ENCODE peak calls at places on chromosomes 5 and 9, in four cellular contexts. F, W, T and J are unnamed samples.

GRCh38 chr5:138873096-138873885 is 1.8 kb downstream of the LRRTM2 start:
- DNase-seq in F (no peak), W (no peak), T (no peak), J (no peak)

GRCh38 chr5:154757647-154758406 is 2.6 kb downstream of the LARP1 start:
- DNase-seq in F (no peak), W (peak; percentile 73), T (no peak), J (no peak)

GRCh38 chr9:131608469-131609115 is 63.3 kb downstream of the PRRT1B start:
- DNase-seq in F (peak; percentile 54), W (peak; percentile 76), T (peak; percentile 86), J (peak; percentile 68)

GRCh38 chr9:92564479-92564878 is 28.7 kb upstream of the ECM2 start:
- DNase-seq in F (no peak), W (peak; percentile 48), T (no peak), J (peak; percentile 32)

GRCh38 chr5:68216737-68217231 is 1.2 kb downstream of the PIK3R1 start:
- DNase-seq in F (no peak), W (no peak), T (no peak), J (no peak)

GRCh38 chr9:110058304-110058953 is 149.5 kb downstream of the C9orf152 start:
- DNase-seq in F (no peak), W (peak; percentile 79), T (peak; percentile 36), J (no peak)

GRCh38 chr9:134724231-134724911 is 82.8 kb downstream of the COL5A1 start:
- DNase-seq in F (no peak), W (no peak), T (peak; percentile 46), J (no peak)

GRCh38 chr5:112005533-112005926 is 248.5 kb upstream of the NREP start:
- DNase-seq in F (no peak), W (peak; percentile 40), T (peak; percentile 72), J (no peak)

GRCh38 chr5:148615644-148616283 is 38.6 kb downstream of the HTR4 start:
- DNase-seq in F (no peak), W (peak; percentile 59), T (peak; percentile 24), J (no peak)

GRCh38 chr9:79962836-79963235 is 391.1 kb downstream of the TLE4 start:
- DNase-seq in F (no peak), W (no peak), T (no peak), J (no peak)

DNA sequence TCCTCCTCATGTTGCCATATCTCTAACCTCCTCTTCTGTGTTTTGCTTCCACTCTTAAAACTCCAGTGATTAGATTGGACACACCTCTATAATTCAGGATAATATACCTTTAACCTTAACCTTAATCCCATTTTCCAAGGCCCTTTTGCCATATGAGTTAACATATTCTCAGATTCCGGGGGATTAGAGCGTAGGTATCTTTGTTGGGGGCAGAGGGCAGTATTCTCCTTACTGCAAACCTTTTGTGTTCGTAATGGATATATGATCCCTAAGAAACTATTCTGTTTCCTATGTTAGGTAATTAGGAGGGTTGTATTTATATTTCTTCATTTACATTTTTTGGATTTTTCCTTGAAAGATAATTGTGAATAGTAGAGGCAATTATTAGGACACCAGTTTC is 99.5 kb downstream of the VPS13A start:
- DNase-seq in F (no peak), W (no peak), T (no peak), J (no peak)
- TF ChIP-seq CTCF in F (no peak), W (no peak), T (no peak), J (no peak)

DNA sequence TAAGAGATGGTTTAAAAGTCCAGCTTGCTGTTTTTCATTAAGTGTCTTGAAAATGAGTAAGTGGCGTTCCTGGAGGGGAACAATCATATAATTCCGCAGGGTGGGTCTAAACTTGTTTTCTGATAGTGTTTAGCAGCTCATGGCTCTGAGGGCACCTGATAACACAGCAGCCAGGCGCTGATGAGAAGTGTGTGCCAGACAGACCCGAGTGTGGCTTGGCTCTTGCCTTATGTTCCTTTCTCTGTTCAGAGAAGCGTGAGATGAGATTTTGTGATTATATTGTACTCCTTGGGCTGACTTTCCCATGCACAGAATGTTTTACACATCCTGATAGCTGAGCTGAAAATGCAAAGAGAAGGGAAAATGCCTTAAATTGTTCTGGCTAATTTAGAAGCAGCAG is 152.5 kb upstream of the OTULINL start:
- DNase-seq in F (no peak), W (no peak), T (no peak), J (no peak)
- TF ChIP-seq CTCF in F (no peak), W (no peak), T (no peak), J (no peak)

DNA sequence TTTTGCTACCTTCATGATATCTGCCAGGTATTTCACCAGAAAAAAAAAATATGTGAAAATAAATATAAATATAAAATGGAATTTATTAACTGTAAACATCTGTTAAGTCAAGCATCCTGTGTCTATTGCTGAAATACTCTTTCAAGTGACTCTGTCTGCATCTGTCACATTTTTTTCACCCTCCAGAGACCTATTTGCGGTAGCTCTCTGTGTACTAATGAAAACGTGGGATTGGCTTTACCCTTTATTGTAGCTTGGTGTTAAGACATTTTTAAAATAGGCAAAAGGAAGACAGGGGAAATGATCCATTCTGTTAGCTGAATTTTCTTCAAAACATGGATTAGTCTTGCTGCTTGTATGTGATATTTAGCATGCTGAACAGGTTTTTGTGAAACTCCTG is 536.0 kb upstream of the WWC1 start:
- DNase-seq in F (no peak), W (no peak), T (no peak), J (no peak)
- TF ChIP-seq CTCF in F (no peak), W (no peak), T (no peak), J (no peak)

GRCh38 chr5:73444499-73445432 is 3.8 kb downstream of the FOXD1 start:
- DNase-seq in F (no peak), W (no peak), T (no peak), J (no peak)
- TF ChIP-seq CTCF in F (peak; percentile 23), W (no peak), T (no peak), J (no peak)